ENCODE peak calls at places on chromosomes 13 and 19, in five cellular contexts. One of them, this sample, is unnamed.

GRCh38 chr19:4748589-4748988 is 24.9 kb upstream of the DPP9 start:
- DNase-seq in spleen: no peak
- DNase-seq in upper lobe of left lung: no peak
- DNase-seq in CD8-positive, alpha-beta T cell: no peak
- DNase-seq in psoas muscle: no peak
- DNase-seq in this sample: no peak

GRCh38 chr13:73835138-73835721 is 299.0 kb downstream of the KLF12 start:
- DNase-seq in upper lobe of left lung: no peak
- DNase-seq in CD8-positive, alpha-beta T cell: no peak
- DNase-seq in spleen: no peak
- DNase-seq in psoas muscle: no peak
- DNase-seq in this sample: no peak

GRCh38 chr19:48498922-48499321 is 12.7 kb downstream of the LMTK3 start:
- DNase-seq in upper lobe of left lung: peak; percentile 81
- DNase-seq in psoas muscle: no peak
- DNase-seq in spleen: no peak
- DNase-seq in CD8-positive, alpha-beta T cell: no peak
- DNase-seq in this sample: no peak

GRCh38 chr13:104318121-104318520 is 1251.9 kb upstream of the SLC10A2 start:
- DNase-seq in CD8-positive, alpha-beta T cell: no peak
- DNase-seq in spleen: no peak
- DNase-seq in upper lobe of left lung: no peak
- DNase-seq in psoas muscle: no peak
- DNase-seq in this sample: no peak

GRCh38 chr19:36939153-36939552 is 23.0 kb downstream of the ZNF568 start:
- DNase-seq in psoas muscle: no peak
- DNase-seq in spleen: no peak
- DNase-seq in CD8-positive, alpha-beta T cell: no peak
- DNase-seq in upper lobe of left lung: no peak
- DNase-seq in this sample: no peak

GRCh38 chr19:29509456-29509855 is 16.3 kb upstream of the VSTM2B start:
- DNase-seq in upper lobe of left lung: no peak
- DNase-seq in spleen: peak; percentile 54
- DNase-seq in psoas muscle: no peak
- DNase-seq in CD8-positive, alpha-beta T cell: no peak
- DNase-seq in this sample: no peak

GRCh38 chr13:98598043-98598442 is 21.1 kb upstream of the STK24 start:
- DNase-seq in CD8-positive, alpha-beta T cell: no peak
- DNase-seq in upper lobe of left lung: no peak
- DNase-seq in psoas muscle: no peak
- DNase-seq in spleen: no peak
- DNase-seq in this sample: no peak

GRCh38 chr13:106491928-106492327 is 43.5 kb downstream of the EFNB2 start:
- DNase-seq in psoas muscle: no peak
- DNase-seq in upper lobe of left lung: no peak
- DNase-seq in CD8-positive, alpha-beta T cell: no peak
- DNase-seq in spleen: no peak
- DNase-seq in this sample: no peak

GRCh38 chr19:35609881-35610353 is 2.6 kb upstream of the HAUS5 start:
- DNase-seq in upper lobe of left lung: no peak
- DNase-seq in spleen: peak; percentile 82
- DNase-seq in psoas muscle: peak; percentile 34
- DNase-seq in CD8-positive, alpha-beta T cell: peak; percentile 19
- DNase-seq in this sample: no peak

GRCh38 chr13:85140192-85140591 is 659.0 kb downstream of the SLITRK6 start:
- DNase-seq in CD8-positive, alpha-beta T cell: no peak
- DNase-seq in psoas muscle: no peak
- DNase-seq in upper lobe of left lung: no peak
- DNase-seq in spleen: no peak
- DNase-seq in this sample: no peak

GRCh38 chr13:43986395-43986794 is 106.7 kb downstream of the LACC1 start:
- DNase-seq in upper lobe of left lung: no peak
- DNase-seq in CD8-positive, alpha-beta T cell: no peak
- DNase-seq in spleen: no peak
- DNase-seq in psoas muscle: no peak
- DNase-seq in this sample: no peak

GRCh38 chr13:43196171-43196611 is 172.8 kb downstream of the DNAJC15 start:
- DNase-seq in upper lobe of left lung: no peak
- DNase-seq in spleen: no peak
- DNase-seq in CD8-positive, alpha-beta T cell: no peak
- DNase-seq in psoas muscle: peak; percentile 65
- DNase-seq in this sample: no peak

GRCh38 chr13:42650470-42650869 is 76.5 kb downstream of the TNFSF11 start:
- DNase-seq in CD8-positive, alpha-beta T cell: no peak
- DNase-seq in upper lobe of left lung: no peak
- DNase-seq in spleen: no peak
- DNase-seq in psoas muscle: no peak
- DNase-seq in this sample: no peak

GRCh38 chr19:33767898-33768413 is 28.7 kb upstream of the KCTD15 start:
- DNase-seq in spleen: no peak
- DNase-seq in CD8-positive, alpha-beta T cell: peak; percentile 22
- DNase-seq in psoas muscle: no peak
- DNase-seq in upper lobe of left lung: no peak
- DNase-seq in this sample: no peak

GRCh38 chr19:5823579-5824281 is 15.8 kb downstream of the FUT6 start:
- DNase-seq in CD8-positive, alpha-beta T cell: no peak
- DNase-seq in spleen: no peak
- DNase-seq in psoas muscle: no peak
- DNase-seq in upper lobe of left lung: peak; percentile 81
- DNase-seq in this sample: no peak

GRCh38 chr13:93963266-93964131 is 516.0 kb downstream of the DCT start:
- DNase-seq in upper lobe of left lung: no peak
- DNase-seq in psoas muscle: no peak
- DNase-seq in CD8-positive, alpha-beta T cell: no peak
- DNase-seq in spleen: no peak
- DNase-seq in this sample: no peak

GRCh38 chr19:40687525-40688016 is 2.9 kb downstream of the NUMBL start:
- DNase-seq in psoas muscle: peak; percentile 92
- DNase-seq in CD8-positive, alpha-beta T cell: no peak
- DNase-seq in spleen: peak; percentile 84
- DNase-seq in upper lobe of left lung: no peak
- DNase-seq in this sample: peak; percentile 88

GRCh38 chr19:42066075-42066754 is 3.8 kb downstream of the GRIK5 start:
- DNase-seq in spleen: no peak
- DNase-seq in upper lobe of left lung: no peak
- DNase-seq in CD8-positive, alpha-beta T cell: no peak
- DNase-seq in psoas muscle: no peak
- DNase-seq in this sample: no peak

GRCh38 chr13:80039000-80039399 is 301.9 kb downstream of the SPRY2 start:
- DNase-seq in psoas muscle: no peak
- DNase-seq in spleen: no peak
- DNase-seq in upper lobe of left lung: no peak
- DNase-seq in CD8-positive, alpha-beta T cell: no peak
- DNase-seq in this sample: no peak

GRCh38 chr19:4930664-4931063 is 21.4 kb downstream of the UHRF1 start:
- DNase-seq in psoas muscle: no peak
- DNase-seq in upper lobe of left lung: no peak
- DNase-seq in CD8-positive, alpha-beta T cell: no peak
- DNase-seq in spleen: no peak
- DNase-seq in this sample: no peak

GRCh38 chr13:27293873-27294515 is 23.4 kb downstream of the RASL11A start:
- DNase-seq in upper lobe of left lung: no peak
- DNase-seq in spleen: no peak
- DNase-seq in CD8-positive, alpha-beta T cell: peak; percentile 22
- DNase-seq in psoas muscle: no peak
- DNase-seq in this sample: no peak

GRCh38 chr13:111177081-111177711 is 62.1 kb downstream of the ARHGEF7 start:
- DNase-seq in upper lobe of left lung: peak; percentile 45
- DNase-seq in spleen: peak; percentile 88
- DNase-seq in CD8-positive, alpha-beta T cell: peak; percentile 55
- DNase-seq in psoas muscle: peak; percentile 65
- DNase-seq in this sample: peak; percentile 87

GRCh38 chr13:97310809-97311436 is 88.8 kb downstream of the MBNL2 start:
- DNase-seq in CD8-positive, alpha-beta T cell: no peak
- DNase-seq in psoas muscle: no peak
- DNase-seq in spleen: no peak
- DNase-seq in upper lobe of left lung: no peak
- DNase-seq in this sample: no peak

DNA sequence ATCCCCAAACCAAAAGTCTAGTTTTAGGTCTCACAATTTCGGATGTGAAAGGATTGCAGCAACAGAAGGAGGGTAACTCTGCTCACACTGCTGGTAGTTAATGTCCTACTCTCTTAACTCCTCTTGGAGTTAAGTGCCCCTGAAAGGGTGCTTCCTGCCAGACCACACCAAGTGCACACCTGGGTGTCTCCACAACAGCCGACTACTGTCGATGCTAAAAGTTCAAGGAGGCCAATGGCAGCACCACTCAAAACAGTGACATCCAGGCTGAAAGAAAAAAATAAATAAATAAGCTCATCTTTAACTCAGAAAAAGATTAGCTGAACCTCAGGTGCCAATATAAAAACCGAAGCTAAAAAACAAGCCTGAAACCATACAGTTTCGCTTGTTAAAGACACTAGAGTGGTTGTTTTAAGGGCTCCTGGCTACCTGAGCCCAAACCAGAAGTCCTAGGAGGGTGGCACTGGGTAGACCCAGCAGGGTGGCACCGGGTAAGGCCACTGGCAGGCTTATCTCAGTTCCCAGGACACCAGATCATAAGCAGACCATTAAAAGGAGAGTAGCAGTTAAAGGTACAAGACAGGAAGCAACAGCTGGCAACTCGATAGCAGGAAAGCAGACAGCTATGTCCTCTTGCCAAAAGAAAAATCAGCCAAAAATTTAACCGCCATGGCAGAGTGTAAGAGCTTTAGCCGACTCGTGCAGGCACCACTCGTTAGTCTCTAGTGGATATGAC is 39.3 kb downstream of the BRD4 start:
- DNase-seq in CD8-positive, alpha-beta T cell: no peak
- DNase-seq in spleen: peak; percentile 39
- DNase-seq in psoas muscle: no peak
- DNase-seq in upper lobe of left lung: no peak
- DNase-seq in this sample: no peak
- H3K4me1 ChIP-seq in CD8-positive, alpha-beta T cell: peaks cover 94% of the 10 kb centered on the region
- H3K4me1 ChIP-seq in spleen: peaks cover 100% of the 10 kb centered on the region
- H3K4me1 ChIP-seq in psoas muscle: peaks cover 99% of the 10 kb centered on the region
- H3K4me1 ChIP-seq in upper lobe of left lung: peaks cover 98% of the 10 kb centered on the region
- H3K4me1 ChIP-seq in this sample: peaks cover 58% of the 10 kb centered on the region

DNA sequence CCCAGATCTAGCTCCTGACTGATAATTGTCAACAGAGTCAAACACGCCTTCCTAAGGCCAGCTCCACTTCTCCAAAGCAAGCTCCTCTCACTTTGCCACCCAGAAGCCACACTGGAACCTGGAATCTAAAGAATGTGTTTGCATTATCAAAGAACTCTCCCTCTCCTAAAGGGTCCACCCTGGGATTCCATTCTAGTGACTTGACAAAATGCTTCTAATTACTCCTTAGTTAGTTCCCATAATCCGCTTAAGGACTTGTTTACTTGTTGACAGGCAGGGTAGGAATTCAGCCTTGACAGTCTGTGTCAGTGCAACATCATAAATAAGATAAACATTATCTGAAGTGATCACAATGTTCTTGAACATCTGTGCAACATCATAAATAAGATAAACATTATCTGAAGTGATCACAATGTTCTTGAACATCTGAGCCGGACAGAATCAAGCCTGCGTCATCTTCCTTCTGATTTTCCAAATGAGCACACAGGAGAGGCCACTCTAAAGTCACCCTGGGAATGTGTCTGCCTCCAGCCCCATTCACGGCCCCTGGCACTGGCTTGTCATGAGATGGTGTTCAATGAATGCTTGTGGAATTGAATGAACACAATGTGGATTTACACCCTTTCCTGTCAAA is 512.1 kb downstream of the IRS2 start:
- DNase-seq in psoas muscle: no peak
- DNase-seq in upper lobe of left lung: no peak
- DNase-seq in CD8-positive, alpha-beta T cell: no peak
- DNase-seq in spleen: no peak
- DNase-seq in this sample: no peak
- H3K27ac ChIP-seq in psoas muscle: no peak overlapping the region
- H3K27ac ChIP-seq in upper lobe of left lung: peak overlapping the region; percentile 56
- H3K27ac ChIP-seq in CD8-positive, alpha-beta T cell: no peak overlapping the region
- H3K27ac ChIP-seq in spleen: peak overlapping the region; percentile 26
- H3K27ac ChIP-seq in this sample: no peak overlapping the region

GRCh38 chr19:57010541-57010940 is 109.2 kb upstream of the USP29 start:
- DNase-seq in CD8-positive, alpha-beta T cell: no peak
- DNase-seq in spleen: peak; percentile 19
- DNase-seq in upper lobe of left lung: no peak
- DNase-seq in psoas muscle: no peak
- DNase-seq in this sample: no peak

GRCh38 chr19:57016076-57016475 is 103.7 kb upstream of the USP29 start:
- DNase-seq in CD8-positive, alpha-beta T cell: no peak
- DNase-seq in spleen: no peak
- DNase-seq in upper lobe of left lung: peak; percentile 68
- DNase-seq in psoas muscle: no peak
- DNase-seq in this sample: no peak

GRCh38 chr19:57016491-57016890 is 103.3 kb upstream of the USP29 start:
- DNase-seq in CD8-positive, alpha-beta T cell: no peak
- DNase-seq in spleen: no peak
- DNase-seq in upper lobe of left lung: no peak
- DNase-seq in psoas muscle: no peak
- DNase-seq in this sample: no peak
- H3K9me3 ChIP-seq in CD8-positive, alpha-beta T cell: no peaks in the 10 kb centered on the region
- H3K9me3 ChIP-seq in spleen: no peaks in the 10 kb centered on the region
- H3K9me3 ChIP-seq in upper lobe of left lung: peaks cover 4% of the 10 kb centered on the region
- H3K9me3 ChIP-seq in psoas muscle: no peaks in the 10 kb centered on the region
- H3K9me3 ChIP-seq in this sample: no peaks in the 10 kb centered on the region

GRCh38 chr19:2540251-2540645 is 64.3 kb downstream of the GADD45B start:
- DNase-seq in spleen: peak; percentile 62
- DNase-seq in psoas muscle: no peak
- DNase-seq in CD8-positive, alpha-beta T cell: no peak
- DNase-seq in upper lobe of left lung: no peak
- DNase-seq in this sample: no peak

GRCh38 chr19:2542341-2543069 is 66.6 kb downstream of the GADD45B start:
- DNase-seq in spleen: peak; percentile 74
- DNase-seq in CD8-positive, alpha-beta T cell: no peak
- DNase-seq in upper lobe of left lung: no peak
- DNase-seq in psoas muscle: no peak
- DNase-seq in this sample: peak; percentile 39

GRCh38 chr19:2543463-2544442 is 67.8 kb downstream of the GADD45B start:
- DNase-seq in upper lobe of left lung: peak; percentile 94
- DNase-seq in psoas muscle: peak; percentile 97
- DNase-seq in CD8-positive, alpha-beta T cell: peak; percentile 73
- DNase-seq in spleen: peak; percentile 92
- DNase-seq in this sample: peak; percentile 93

GRCh38 chr19:2538096-2538757 is 62.3 kb downstream of the GADD45B start:
- DNase-seq in upper lobe of left lung: no peak
- DNase-seq in spleen: no peak
- DNase-seq in psoas muscle: peak; percentile 6
- DNase-seq in CD8-positive, alpha-beta T cell: no peak
- DNase-seq in this sample: no peak

GRCh38 chr19:2540646-2541454 is 64.9 kb downstream of the GADD45B start:
- DNase-seq in spleen: peak; percentile 80
- DNase-seq in CD8-positive, alpha-beta T cell: no peak
- DNase-seq in psoas muscle: peak; percentile 95
- DNase-seq in upper lobe of left lung: peak; percentile 92
- DNase-seq in this sample: peak; percentile 90
- H3K4me1 ChIP-seq in spleen: peaks cover 65% of the 10 kb centered on the region
- H3K4me1 ChIP-seq in CD8-positive, alpha-beta T cell: peaks cover 15% of the 10 kb centered on the region
- H3K4me1 ChIP-seq in psoas muscle: peaks cover 54% of the 10 kb centered on the region
- H3K4me1 ChIP-seq in upper lobe of left lung: peaks cover 60% of the 10 kb centered on the region
- H3K4me1 ChIP-seq in this sample: peaks cover 6% of the 10 kb centered on the region

This sample was measured in Peyer's patch.